ENCODE peak calls at places on chromosomes 5 and 9, in five cellular contexts. One of them, this sample, is unnamed.

GRCh38 chr5:119022017-119022745 is 33.8 kb upstream of the DTWD2 start:
- DNase-seq in substantia nigra: no peak
- DNase-seq in uterus: no peak
- DNase-seq in MM.1S: peak; percentile 43
- DNase-seq in NCI-H1417: no peak
- DNase-seq in this sample: peak; percentile 74

GRCh38 chr5:96790851-96791513 is 16.8 kb downstream of the ERAP1 start:
- DNase-seq in uterus: no peak
- DNase-seq in substantia nigra: no peak
- DNase-seq in MM.1S: no peak
- DNase-seq in NCI-H1417: peak; percentile 58
- DNase-seq in this sample: no peak

GRCh38 chr5:181109489-181110013 is 21.4 kb downstream of the OR2V1 start:
- DNase-seq in MM.1S: no peak
- DNase-seq in substantia nigra: no peak
- DNase-seq in NCI-H1417: no peak
- DNase-seq in uterus: no peak
- DNase-seq in this sample: no peak

GRCh38 chr5:74325866-74326265 is 314.7 kb downstream of the ENC1 start:
- DNase-seq in substantia nigra: no peak
- DNase-seq in uterus: no peak
- DNase-seq in NCI-H1417: no peak
- DNase-seq in MM.1S: no peak
- DNase-seq in this sample: no peak

GRCh38 chr5:82777106-82777505 is 300.1 kb downstream of the TMEM167A start:
- DNase-seq in MM.1S: no peak
- DNase-seq in uterus: no peak
- DNase-seq in NCI-H1417: no peak
- DNase-seq in substantia nigra: no peak
- DNase-seq in this sample: no peak

GRCh38 chr9:106862115-106862945 is 636 bp upstream of the ZNF462 start:
- DNase-seq in NCI-H1417: peak; percentile 85
- DNase-seq in uterus: peak; percentile 39
- DNase-seq in substantia nigra: no peak
- DNase-seq in MM.1S: peak; percentile 21
- DNase-seq in this sample: no peak

GRCh38 chr5:159913048-159913447 is 3.2 kb upstream of the ADRA1B start:
- DNase-seq in uterus: peak; percentile 41
- DNase-seq in NCI-H1417: no peak
- DNase-seq in substantia nigra: no peak
- DNase-seq in MM.1S: no peak
- DNase-seq in this sample: no peak

GRCh38 chr5:51387854-51388320 is 4.6 kb downstream of the ISL1 start:
- DNase-seq in substantia nigra: no peak
- DNase-seq in uterus: no peak
- DNase-seq in MM.1S: no peak
- DNase-seq in NCI-H1417: peak; percentile 91
- DNase-seq in this sample: no peak

GRCh38 chr9:71249729-71250317 is 128.4 kb upstream of the TRPM3 start:
- DNase-seq in uterus: no peak
- DNase-seq in substantia nigra: no peak
- DNase-seq in NCI-H1417: peak; percentile 89
- DNase-seq in MM.1S: peak; percentile 63
- DNase-seq in this sample: peak; percentile 77

GRCh38 chr5:85651744-85652143 is 966.0 kb upstream of the COX7C start:
- DNase-seq in MM.1S: no peak
- DNase-seq in uterus: no peak
- DNase-seq in substantia nigra: no peak
- DNase-seq in NCI-H1417: no peak
- DNase-seq in this sample: no peak

This sample was measured in NAMALWA.